ENCODE peak calls at places on chromosomes 7 and 10, in four cellular contexts. C is astrocyte, T is NCI-H146, Y is mucosa of descending colon. Q is an unnamed sample.

GRCh38 chr7:135726389-135726788 is 1.6 kb downstream of the SLC13A4 start:
- DNase-seq in C (no peak), T (no peak), Y (no peak), Q (no peak)

GRCh38 chr7:38171558-38172403 is 6.3 kb upstream of the STARD3NL start:
- DNase-seq in C (no peak), T (no peak), Y (no peak), Q (no peak)

GRCh38 chr10:44895280-44895679 is 15.9 kb upstream of the TMEM72 start:
- DNase-seq in C (no peak), T (no peak), Y (no peak), Q (no peak)

GRCh38 chr7:149404396-149404795 is 56.5 kb downstream of the ZNF777 start:
- DNase-seq in C (no peak), T (no peak), Y (no peak), Q (no peak)

GRCh38 chr10:122435212-122435827 is 19.1 kb upstream of the ARMS2 start:
- DNase-seq in C (no peak), T (peak), Y (no peak), Q (no peak)

GRCh38 chr7:73717991-73718405 is 1.5 kb downstream of the STX1A start:
- DNase-seq in C (peak), T (no peak), Y (peak), Q (peak)

GRCh38 chr7:82362129-82362528 is 81.4 kb downstream of the CACNA2D1 start:
- DNase-seq in C (peak), T (no peak), Y (no peak), Q (no peak)

GRCh38 chr7:48887500-48887899 is 36.8 kb upstream of the CDC14C start:
- DNase-seq in C (peak), T (no peak), Y (no peak), Q (peak)

GRCh38 chr10:116748041-116748440 is 5.7 kb upstream of the HSPA12A start:
- DNase-seq in C (peak), T (no peak), Y (no peak), Q (peak)

GRCh38 chr7:45434404-45434803 is 139.8 kb upstream of the ADCY1 start:
- DNase-seq in C (no peak), T (no peak), Y (no peak), Q (no peak)

GRCh38 chr10:49598164-49598856 is 11.8 kb upstream of the SLC18A3 start:
- DNase-seq in C (no peak), T (no peak), Y (no peak), Q (no peak)

GRCh38 chr7:128937647-128938523 is at the start of gene IRF5:
- DNase-seq in C (no peak), T (peak), Y (peak), Q (peak)

GRCh38 chr10:101305241-101306230 is 48.4 kb upstream of the BTRC start:
- DNase-seq in C (no peak), T (no peak), Y (no peak), Q (no peak)